ENCODE peak calls at places on chromosomes 4 and X, in four cellular contexts. I is kidney; P is naive thymus-derived CD4-positive, alpha-beta T cell; S is lower lobe of right lung. K is an unnamed sample.

GRCh38 chr4:48836658-48837057 is 5.8 kb downstream of the OCIAD1 start:
- DNase-seq in I (no peak), P (no peak), S (no peak), K (no peak)

GRCh38 chr4:141587897-141588296 is 48.5 kb upstream of the IL15 start:
- DNase-seq in I (no peak), P (no peak), S (no peak), K (no peak)

GRCh38 chr4:136680271-136680670 is 852.0 kb downstream of the PCDH18 start:
- DNase-seq in I (no peak), P (no peak), S (no peak), K (no peak)

GRCh38 chr4:89491731-89492235 is 184.2 kb upstream of the GPRIN3 start:
- DNase-seq in I (no peak), P (no peak), S (no peak), K (no peak)

GRCh38 chrX:100645106-100645505 is 1.1 kb downstream of the SRPX2 start:
- DNase-seq in I (no peak), P (no peak), S (no peak), K (no peak)

GRCh38 chrX:116417214-116417613 is 19.2 kb upstream of the SLC6A14 start:
- DNase-seq in I (no peak), P (no peak), S (no peak), K (no peak)

GRCh38 chr4:85884251-85884650 is 409.3 kb downstream of the ARHGAP24 start:
- DNase-seq in I (no peak), P (no peak), S (no peak), K (no peak)

GRCh38 chrX:70527053-70527452 is 82.4 kb downstream of the DLG3 start:
- DNase-seq in I (no peak), P (no peak), S (no peak), K (no peak)

GRCh38 chr4:1192091-1192492 is 19.7 kb upstream of the SPON2 start:
- DNase-seq in I (peak), P (no peak), S (peak), K (no peak)

GRCh38 chrX:138463476-138463875 is 248.0 kb downstream of the FGF13 start:
- DNase-seq in I (no peak), P (no peak), S (no peak), K (no peak)

DNA sequence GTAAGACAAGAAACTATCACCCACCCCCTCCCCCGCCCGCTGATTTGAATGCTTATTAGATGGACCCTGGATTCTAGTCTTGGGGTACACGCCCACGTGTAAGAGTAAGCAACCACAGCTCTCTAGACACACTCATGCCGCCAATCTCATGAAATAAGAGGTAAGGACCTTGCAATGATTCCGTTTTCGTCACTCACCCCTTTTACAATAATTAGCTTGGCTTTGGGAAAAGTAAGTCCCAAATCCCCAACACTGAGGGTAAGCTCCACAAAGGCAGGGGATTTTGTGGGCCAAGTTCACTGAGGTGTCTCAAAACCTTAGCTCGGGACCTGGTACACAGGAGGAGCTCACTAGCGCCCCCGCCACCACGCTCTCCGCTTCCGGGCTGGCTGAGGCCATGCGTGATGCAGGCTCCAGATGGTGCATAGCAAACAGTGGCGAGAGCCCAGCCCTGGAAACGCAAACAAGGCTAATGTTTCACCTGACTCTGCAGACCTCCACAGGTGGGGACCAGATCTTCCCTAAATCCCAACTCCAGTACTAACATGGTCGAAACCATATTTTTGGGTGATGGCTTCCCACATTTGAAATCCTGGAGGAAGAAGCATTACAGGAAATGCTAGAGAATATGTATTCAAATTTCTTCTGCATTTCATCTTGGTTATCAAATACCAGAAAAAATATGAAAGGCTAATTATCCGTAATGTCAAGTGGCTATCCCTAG is 4.1 kb downstream of the PLAC8 start:
- DNase-seq in I (peak), P (peak), S (peak), K (peak)
- H3K27ac ChIP-seq in I (no peak), P (peak), S (peak), K (peak)

GRCh38 chrX:132489256-132490085 is 633 bp upstream of the MBNL3 start:
- DNase-seq in I (peak), P (peak), S (peak), K (peak)

GRCh38 chrX:132491191-132491590 is 2.4 kb upstream of the MBNL3 start:
- DNase-seq in I (no peak), P (no peak), S (no peak), K (peak)

GRCh38 chrX:132490086-132490419 is 1.2 kb upstream of the MBNL3 start:
- DNase-seq in I (no peak), P (no peak), S (no peak), K (no peak)

GRCh38 chrX:132488092-132488749 is 617 bp downstream of the MBNL3 start:
- DNase-seq in I (no peak), P (no peak), S (no peak), K (peak)

GRCh38 chrX:132488819-132489255 is at the start of gene MBNL3:
- DNase-seq in I (peak), P (peak), S (peak), K (peak)
- H3K27ac ChIP-seq in I (peak), P (peak), S (peak), K (peak)

DNA sequence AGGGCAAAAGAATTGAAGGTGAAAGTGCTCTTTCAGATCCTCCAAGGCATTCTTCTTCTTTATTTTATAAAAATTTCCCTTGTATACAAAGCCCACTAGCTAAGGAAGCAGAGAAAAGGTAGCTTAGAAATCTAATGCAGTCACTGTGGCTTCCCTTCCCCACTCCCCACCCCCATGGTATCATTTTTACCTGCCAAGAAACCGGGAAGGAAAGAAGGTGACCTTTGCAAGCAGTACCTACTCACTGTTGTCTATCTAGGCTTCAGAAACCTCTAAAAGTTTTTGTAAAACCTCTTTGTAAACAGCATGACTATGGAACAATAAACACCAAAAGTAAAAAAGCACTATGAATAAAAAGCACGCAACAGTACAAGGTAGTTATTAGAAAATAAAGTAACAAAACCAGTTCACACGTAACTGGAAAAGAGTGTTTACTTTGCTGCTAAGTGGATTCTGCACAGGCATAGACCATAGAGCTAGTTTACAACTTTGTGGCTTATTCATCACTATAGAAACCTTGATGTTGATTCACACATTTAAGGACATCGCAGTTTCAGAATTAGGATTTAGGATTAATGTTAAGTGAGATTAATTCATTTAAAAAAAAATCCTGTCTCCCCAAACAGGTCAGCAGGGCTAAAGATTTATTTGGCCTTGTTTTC is 109.7 kb upstream of the FTHL17 start:
- DNase-seq in I (no peak), P (no peak), S (no peak), K (no peak)
- H3K27ac ChIP-seq in I (no peak), P (no peak), S (peak), K (no peak)

GRCh38 chr4:26475716-26476115 is 14.6 kb downstream of the CCKAR start:
- DNase-seq in I (no peak), P (no peak), S (no peak), K (no peak)
- H3K27ac ChIP-seq in I (no peak), P (no peak), S (no peak), K (no peak)

GRCh38 chrX:72111011-72111708 is 20.6 kb downstream of the RTL5 start:
- DNase-seq in I (no peak), P (no peak), S (no peak), K (no peak)
- H3K27ac ChIP-seq in I (no peak), P (no peak), S (no peak), K (no peak)

DNA sequence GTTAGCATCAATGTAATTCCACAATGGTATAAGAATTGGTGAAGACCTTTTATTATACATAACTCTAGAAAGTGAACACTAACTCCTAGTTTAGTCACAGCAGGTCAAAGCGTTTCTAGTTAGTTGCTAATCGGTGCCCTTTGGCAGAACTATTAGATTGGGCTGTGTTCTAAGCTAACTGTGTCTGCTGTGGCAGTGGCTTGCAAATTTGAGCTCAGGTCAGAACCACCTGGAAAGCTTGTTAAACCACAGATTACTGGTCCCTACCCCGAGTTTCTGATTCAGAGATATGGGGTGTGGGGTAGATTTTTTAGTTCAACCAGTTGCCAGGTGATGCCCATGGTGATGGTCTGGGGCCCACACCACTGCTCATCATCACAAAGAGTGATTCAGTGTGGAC is 332.1 kb downstream of the UNC5C start:
- DNase-seq in I (no peak), P (no peak), S (no peak), K (no peak)
- H3K27ac ChIP-seq in I (no peak), P (no peak), S (no peak), K (no peak)

DNA sequence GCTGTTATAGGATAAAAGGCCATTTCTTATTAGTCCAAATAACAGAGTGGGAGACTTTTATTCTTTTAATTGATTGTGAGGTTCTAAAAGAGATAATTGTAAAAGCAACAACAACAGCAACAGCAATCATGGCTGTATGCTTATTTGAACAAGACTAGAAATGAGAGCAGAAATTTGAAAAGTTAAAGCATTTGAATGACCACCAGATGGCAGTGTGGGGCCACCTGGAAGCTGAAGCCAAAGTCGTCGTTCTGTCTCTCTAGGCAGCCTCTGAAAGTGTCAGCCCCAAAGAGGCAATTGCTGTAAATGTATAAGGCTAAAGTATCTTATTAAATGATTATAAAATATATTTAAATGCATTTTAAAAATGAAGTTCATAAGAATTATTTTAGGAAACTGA is 42.2 kb downstream of the SH2D1A start:
- DNase-seq in I (peak), P (peak), S (peak), K (peak)
- H3K27ac ChIP-seq in I (no peak), P (no peak), S (no peak), K (no peak)

GRCh38 chr4:114273246-114273645 is 293.8 kb upstream of the ARSJ start:
- DNase-seq in I (no peak), P (no peak), S (no peak), K (no peak)
- H3K27ac ChIP-seq in I (no peak), P (no peak), S (no peak), K (no peak)

DNA sequence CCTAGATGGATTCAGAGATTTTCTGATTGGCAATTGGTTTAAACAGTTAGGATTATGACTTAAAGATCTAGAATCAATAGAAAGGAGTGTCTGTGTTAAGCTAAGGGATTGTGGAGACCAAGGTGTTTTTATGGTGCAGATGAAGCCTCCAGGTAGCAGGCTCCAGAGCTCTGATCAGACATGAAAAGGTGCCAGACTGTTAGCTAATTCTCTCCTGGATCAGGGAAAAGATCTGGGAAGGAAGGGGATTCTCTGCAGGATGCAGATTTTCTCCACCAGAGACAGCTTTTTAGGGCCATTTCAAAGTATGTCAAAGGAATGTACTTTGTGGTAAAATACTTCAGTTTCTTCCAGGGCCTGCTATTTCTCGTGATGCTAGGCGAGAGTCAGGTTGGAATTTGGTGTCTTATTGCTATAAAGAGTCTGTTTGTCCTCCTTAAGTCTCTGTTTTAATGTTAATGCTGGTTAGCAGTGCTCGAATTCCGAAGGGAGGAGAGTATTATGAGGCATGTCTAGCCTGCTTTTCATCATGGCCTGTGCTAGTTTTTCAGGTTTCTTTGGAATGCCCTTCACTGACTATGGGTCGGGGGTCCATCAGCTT is 12.0 kb upstream of the GPR78 start:
- DNase-seq in I (no peak), P (no peak), S (no peak), K (no peak)
- H3K27ac ChIP-seq in I (no peak), P (no peak), S (no peak), K (no peak)

K was measured in CD8-positive, alpha-beta T cell.